ENCODE peak calls at places on chromosome 4, in nine cellular contexts. W is natural killer cell; N is NCI-H1092 treated with DMSO at 0.1 percent for 48 hours; A is activated CD8-positive, alpha-beta T cell treated with anti-CD3 and anti-CD28 coated beads, Interleukin-2, amount 10 ng/mL, durations not matched to agents 7 days and 5 days; E is astrocyte of the spinal cord; Z is activated CD8-positive, alpha-beta memory T cell treated with anti-CD3 and anti-CD28 coated beads, Interleukin-2, amount 50 U/mL, for 4 hours; Y is fibroblast of the conjunctiva; L is mucosa of descending colon; Q is lower lobe of right lung. V is an unnamed sample.

GRCh38 chr4:91113130-91113706 is 986.0 kb downstream of the CCSER1 start:
- DNase-seq in Q (no peak), W (no peak), Z (no peak), N (peak; percentile 14), A (no peak), E (peak; percentile 32), Y (peak; percentile 23), L (no peak), V (no peak)

GRCh38 chr4:150562751-150563150 is 19.2 kb upstream of the MAB21L2 start:
- DNase-seq in Q (no peak), W (no peak), Y (no peak), N (no peak), L (no peak), Z (no peak), A (no peak), E (no peak), V (no peak)

GRCh38 chr4:16169491-16169890 is 56.8 kb downstream of the TAPT1 start:
- DNase-seq in N (no peak), W (no peak), L (no peak), E (no peak), Z (no peak), Y (no peak), Q (no peak), A (no peak), V (no peak)

GRCh38 chr4:53931423-53932060 is 132.9 kb downstream of the CHIC2 start:
- DNase-seq in N (no peak), Y (no peak), L (no peak), W (no peak), E (no peak), Q (no peak), Z (no peak), A (no peak), V (no peak)

GRCh38 chr4:172095161-172095560 is 282.0 kb downstream of the GALNTL6 start:
- DNase-seq in N (peak; percentile 8), W (no peak), Q (no peak), E (no peak), Y (no peak), L (no peak), A (no peak), Z (no peak), V (no peak)

GRCh38 chr4:8774071-8774470 is 97.6 kb downstream of the HMX1 start:
- DNase-seq in L (no peak), W (no peak), E (no peak), A (no peak), Y (no peak), N (no peak), Q (peak; percentile 8), Z (no peak), V (peak; percentile 29)

GRCh38 chr4:128823025-128823661 is 13.6 kb downstream of the JADE1 start:
- DNase-seq in Y (peak; percentile 55), N (no peak), W (no peak), E (peak; percentile 87), Z (no peak), L (no peak), Q (no peak), A (no peak), V (no peak)

GRCh38 chr4:57098945-57099344 is 11.2 kb downstream of the IGFBP7 start:
- DNase-seq in Z (no peak), Q (no peak), E (peak; percentile 80), A (no peak), Y (peak; percentile 74), N (no peak), W (no peak), L (no peak), V (no peak)

GRCh38 chr4:24403263-24403662 is 181.1 kb downstream of the DHX15 start:
- DNase-seq in Z (no peak), N (no peak), L (no peak), W (no peak), Y (no peak), E (no peak), A (no peak), Q (no peak), V (no peak)

GRCh38 chr4:114132830-114133229 is 153.4 kb upstream of the ARSJ start:
- DNase-seq in Y (no peak), E (no peak), A (no peak), Z (no peak), Q (no peak), L (no peak), W (no peak), N (no peak), V (no peak)

GRCh38 chr4:147955827-147956565 is 224.1 kb downstream of the ARHGAP10 start:
- DNase-seq in A (no peak), Y (no peak), L (no peak), N (no peak), Z (no peak), Q (no peak), E (no peak), W (no peak), V (no peak)

GRCh38 chr4:155774033-155774432 is 15.2 kb downstream of the GUCY1B1 start:
- DNase-seq in Q (no peak), W (no peak), N (no peak), A (no peak), Y (no peak), Z (no peak), L (no peak), E (no peak), V (no peak)

GRCh38 chr4:21467551-21467950 is 481.0 kb downstream of the KCNIP4 start:
- DNase-seq in Z (no peak), Q (no peak), W (no peak), A (no peak), N (no peak), L (no peak), Y (no peak), E (no peak), V (no peak)

GRCh38 chr4:20044502-20044911 is 207.2 kb upstream of the SLIT2 start:
- DNase-seq in N (no peak), Q (no peak), E (peak; percentile 10), W (no peak), L (no peak), Z (no peak), A (no peak), Y (peak; percentile 53), V (no peak)

GRCh38 chr4:112946127-112946526 is 103.3 kb upstream of the ANK2 start:
- DNase-seq in A (no peak), N (no peak), W (no peak), Q (no peak), Y (no peak), L (no peak), Z (no peak), E (no peak), V (no peak)

GRCh38 chr4:185797018-185797417 is 15.0 kb downstream of the SORBS2 start:
- DNase-seq in W (no peak), E (no peak), Y (no peak), Q (no peak), A (no peak), Z (no peak), N (no peak), L (no peak), V (no peak)

GRCh38 chr4:187961171-187961570 is 34.4 kb upstream of the ZFP42 start:
- DNase-seq in Z (no peak), Q (no peak), L (no peak), E (no peak), W (no peak), N (no peak), Y (no peak), A (no peak), V (no peak)

GRCh38 chr4:8766610-8767009 is 105.0 kb downstream of the HMX1 start:
- DNase-seq in L (no peak), W (no peak), E (no peak), Y (no peak), N (no peak), Z (no peak), Q (peak; percentile 36), A (no peak), V (peak; percentile 64)

GRCh38 chr4:152951348-152951747 is 15.2 kb downstream of the FHDC1 start:
- DNase-seq in Y (no peak), Q (no peak), Z (no peak), W (no peak), A (no peak), E (no peak), L (peak; percentile 41), N (no peak), V (no peak)

GRCh38 chr4:108743021-108743420 is 19.8 kb downstream of the ETNPPL start:
- DNase-seq in A (no peak), Y (no peak), Z (no peak), Q (no peak), W (no peak), L (no peak), E (no peak), N (no peak), V (no peak)

GRCh38 chr4:108172231-108172779 is 3.6 kb upstream of the LEF1 start:
- DNase-seq in Z (peak; percentile 36), Y (no peak), L (peak; percentile 5), A (peak; percentile 43), E (no peak), W (peak; percentile 22), N (peak; percentile 70), Q (no peak), V (no peak)

GRCh38 chr4:6926681-6927478 is 17.3 kb downstream of the TBC1D14 start:
- DNase-seq in Y (no peak), E (no peak), N (no peak), L (peak; percentile 93), A (peak; percentile 72), W (no peak), Q (peak; percentile 83), Z (peak; percentile 65), V (no peak)